ENCODE peak calls at places on chromosomes 1 and 21, in seven cellular contexts. W is dorsolateral prefrontal cortex, D is WERI-Rb-1, F is Peyer's patch, J is cardiac muscle cell, Z is AG04450, N is K562. T is an unnamed sample. For H3K27me3, the result is how much of the 10 kb centered on the place peaks cover.

GRCh38 chr1:70441392-70442035 is 30.4 kb downstream of the CTH start:
- DNase-seq in W (no peak), N (no peak), Z (no peak), F (no peak), J (no peak), D (no peak), T (no peak)

GRCh38 chr1:41586230-41586629 is 101.7 kb upstream of the EDN2 start:
- DNase-seq in J (no peak), N (no peak), W (no peak), F (no peak), Z (no peak), D (no peak), T (no peak)

GRCh38 chr21:38027901-38028300 is 111.6 kb upstream of the KCNJ6 start:
- DNase-seq in F (no peak), J (peak), W (no peak), Z (no peak), N (no peak), D (no peak), T (no peak)

GRCh38 chr21:28857720-28858119 is 135.0 kb downstream of the LTN1 start:
- DNase-seq in W (no peak), J (no peak), N (no peak), Z (no peak), F (no peak), D (no peak), T (no peak)

GRCh38 chr1:159929155-159930051 is 4.1 kb upstream of the TAGLN2 start:
- DNase-seq in W (no peak), N (peak), D (no peak), Z (no peak), F (no peak), J (no peak), T (no peak)

GRCh38 chr1:234018816-234019215 is 114.3 kb downstream of the SLC35F3 start:
- DNase-seq in D (no peak), Z (no peak), N (no peak), W (no peak), J (no peak), F (no peak), T (no peak)

GRCh38 chr21:29102791-29103257 is 27.6 kb upstream of the MAP3K7CL start:
- DNase-seq in W (no peak), N (no peak), J (no peak), D (no peak), F (no peak), Z (no peak), T (no peak)

GRCh38 chr1:161838362-161838761 is 72.2 kb downstream of the ATF6 start:
- DNase-seq in W (no peak), D (no peak), F (no peak), Z (no peak), J (no peak), N (no peak), T (no peak)

GRCh38 chr1:117147856-117148588 is 26.5 kb upstream of the TRIM45 start:
- DNase-seq in F (no peak), J (peak), W (no peak), D (no peak), N (no peak), Z (no peak), T (no peak)

GRCh38 chr1:47669081-47669585 is 231.3 kb downstream of the FOXD2 start:
- DNase-seq in N (no peak), W (no peak), F (no peak), J (no peak), Z (no peak), D (no peak), T (no peak)

GRCh38 chr1:227131193-227131592 is 187.1 kb downstream of the CDC42BPA start:
- DNase-seq in D (no peak), W (no peak), J (peak), N (no peak), Z (peak), F (no peak), T (no peak)

GRCh38 chr21:27713159-27714109 is 746.5 kb upstream of the ADAMTS5 start:
- DNase-seq in Z (no peak), J (no peak), N (no peak), F (peak), D (no peak), W (no peak), T (no peak)

GRCh38 chr1:54254055-54254454 is 54.1 kb downstream of the MRPL37 start:
- DNase-seq in F (peak), Z (no peak), J (peak), W (no peak), N (no peak), D (no peak), T (no peak)

GRCh38 chr21:25329227-25329626 is 278.1 kb downstream of the MRPL39 start:
- DNase-seq in N (no peak), W (no peak), J (peak), F (no peak), D (no peak), Z (peak), T (no peak)

GRCh38 chr1:24925082-24925779 is 4.8 kb downstream of the RUNX3 start:
- DNase-seq in D (no peak), N (no peak), J (no peak), Z (no peak), W (no peak), F (peak), T (no peak)

GRCh38 chr1:46486432-46487015 is 3.1 kb upstream of the DMBX1 start:
- DNase-seq in D (no peak), F (no peak), N (no peak), J (no peak), Z (no peak), W (no peak), T (no peak)

GRCh38 chr21:33266784-33267135 is 593 bp downstream of the IL10RB start:
- DNase-seq in W (no peak), J (no peak), N (peak), D (no peak), Z (no peak), F (peak), T (no peak)

DNA sequence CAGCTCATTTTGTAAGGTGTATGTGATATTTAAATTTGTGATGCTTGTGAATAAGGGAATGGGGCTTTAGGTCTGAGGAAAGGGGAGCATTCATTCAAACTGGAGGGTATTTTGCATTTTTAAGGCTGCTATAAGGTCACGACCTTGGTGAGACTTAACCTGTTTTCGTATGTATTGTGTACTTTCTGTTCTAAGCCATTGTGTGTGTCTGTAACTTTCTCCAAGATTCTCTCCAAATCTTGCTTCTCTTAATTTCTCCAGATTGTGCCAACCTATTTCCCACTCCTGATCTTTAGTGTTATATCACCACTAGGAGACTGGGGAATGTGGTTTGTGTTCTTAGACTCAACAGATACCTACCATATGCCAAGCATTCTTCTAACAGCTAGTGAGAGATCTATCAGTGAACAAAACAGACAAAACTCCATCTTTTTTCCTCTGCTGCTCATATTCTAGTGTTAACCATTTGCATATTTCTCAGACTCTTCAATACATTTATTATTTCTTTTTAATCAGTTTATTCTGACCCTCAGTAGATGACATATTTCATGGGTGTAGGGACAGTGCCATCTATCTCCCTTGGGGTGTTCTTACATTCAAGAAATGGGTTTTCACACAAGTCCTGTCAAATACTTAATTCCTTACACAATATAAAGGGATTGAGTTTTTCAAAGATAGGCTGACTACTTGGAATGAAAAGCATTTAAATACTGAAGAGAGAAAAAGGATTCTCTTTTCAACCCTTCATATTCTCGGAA is 27.5 kb downstream of the ATP1B1 start:
- DNase-seq in Z (no peak), J (peak), W (no peak), D (no peak), N (no peak), F (no peak), T (no peak)
- TF ChIP-seq CTCF in Z (peak), J (peak), W (peak), D (no peak), N (no peak), F (no peak), T (peak)

GRCh38 chr1:1061682-1062363 is 12.3 kb downstream of the RNF223 start:
- DNase-seq in N (peak), D (no peak), F (no peak), Z (no peak), W (no peak), J (no peak), T (no peak)
- H3K27me3 ChIP-seq in N (under half), D (under half), F (under half), Z (under half), W (under half), J (half or more), T (half or more)

DNA sequence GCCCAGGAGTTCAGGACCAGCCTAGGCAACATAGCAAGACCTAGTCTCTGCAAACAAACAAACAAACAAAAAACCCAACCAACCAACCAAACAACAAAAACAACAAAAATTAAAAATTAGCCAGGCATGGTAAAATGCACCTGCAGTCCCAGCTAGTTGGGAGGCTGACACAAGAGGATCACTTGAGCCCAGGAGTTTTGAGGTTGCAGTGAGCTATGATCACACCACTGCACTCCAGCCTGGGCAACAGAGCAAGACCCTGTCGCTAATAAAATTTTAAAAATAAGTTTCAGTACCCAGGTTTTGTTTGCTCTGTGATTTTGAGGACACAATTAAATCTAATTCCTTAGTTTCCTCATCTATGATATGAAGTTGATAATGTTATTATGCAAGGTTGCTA is 201.3 kb downstream of the SLC45A1 start:
- DNase-seq in D (no peak), J (no peak), N (no peak), F (no peak), W (no peak), Z (no peak), T (no peak)
- H3K27ac ChIP-seq in D (peak), J (no peak), N (no peak), F (no peak), W (no peak), Z (no peak), T (peak)

DNA sequence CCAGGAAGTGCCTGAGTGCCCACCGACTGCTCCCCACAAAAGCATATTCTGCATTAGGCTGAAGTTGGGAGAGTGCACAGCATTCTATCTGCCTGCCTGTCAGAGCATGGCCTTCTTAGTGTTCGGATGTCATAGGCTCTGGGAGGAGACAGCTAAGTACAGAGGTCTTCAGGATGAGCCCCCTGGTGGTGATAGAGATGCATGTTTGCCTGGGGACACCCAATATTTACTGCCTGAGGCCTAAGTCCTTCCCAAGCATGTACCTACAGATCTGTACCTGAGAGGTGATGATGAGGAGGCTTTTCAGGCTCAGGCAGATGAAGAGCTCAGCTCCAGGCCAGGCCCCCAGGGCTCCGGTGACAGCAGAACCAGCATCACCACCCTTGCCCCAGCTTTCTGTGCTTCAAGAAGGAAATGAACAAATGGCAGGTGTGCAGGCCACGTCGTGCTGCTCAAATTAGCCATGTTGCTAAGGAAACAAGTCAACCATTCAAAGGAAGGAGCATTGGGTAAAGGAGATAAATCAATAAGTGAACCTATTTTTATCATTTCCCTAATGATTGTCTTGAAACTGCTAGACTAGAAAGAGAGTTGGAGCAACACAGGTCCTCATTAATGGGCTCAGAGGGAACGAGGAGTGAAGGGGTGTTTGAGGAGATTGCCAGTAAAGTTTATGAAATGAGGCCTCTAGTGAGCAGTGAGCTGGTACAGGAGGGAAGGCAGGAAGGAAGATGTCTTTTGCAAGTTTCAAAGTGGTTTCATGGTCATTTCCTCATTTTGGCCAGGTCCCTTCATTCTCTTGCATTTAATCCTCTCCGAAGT is 21.2 kb downstream of the CACNA1E start:
- DNase-seq in F (no peak), D (peak), W (no peak), J (peak), N (peak), Z (no peak), T (no peak)
- TF ChIP-seq CTCF in F (peak), D (peak), W (peak), J (peak), N (peak), Z (peak), T (no peak)

GRCh38 chr1:7677815-7678214 is 93.3 kb upstream of the VAMP3 start:
- DNase-seq in Z (no peak), W (no peak), N (no peak), F (no peak), D (no peak), J (no peak), T (no peak)

GRCh38 chr1:7678491-7679158 is 92.5 kb upstream of the VAMP3 start:
- DNase-seq in J (no peak), N (no peak), W (no peak), D (no peak), Z (no peak), F (no peak), T (no peak)

GRCh38 chr1:7675431-7676273 is 95.4 kb upstream of the VAMP3 start:
- DNase-seq in F (no peak), Z (no peak), D (no peak), J (no peak), W (no peak), N (no peak), T (no peak)

GRCh38 chr1:7676274-7676945 is 94.7 kb upstream of the VAMP3 start:
- DNase-seq in D (no peak), Z (no peak), F (no peak), W (no peak), N (no peak), J (no peak), T (no peak)

GRCh38 chr1:7677111-7677510 is 94.0 kb upstream of the VAMP3 start:
- DNase-seq in W (no peak), F (no peak), D (no peak), N (no peak), Z (no peak), J (no peak), T (no peak)
- H3K27me3 ChIP-seq in W (under half), F (under half), D (under half), N (half or more), Z (under half), J (under half), T (under half)

GRCh38 chr1:202367200-202367742 is 18.8 kb downstream of the PPP1R12B start:
- DNase-seq in D (peak), F (no peak), Z (no peak), W (no peak), J (no peak), N (no peak), T (no peak)
- H3K27ac ChIP-seq in D (peak), F (no peak), Z (no peak), W (peak), J (peak), N (no peak), T (no peak)

GRCh38 chr1:87167157-87167810 is 161.4 kb upstream of the LMO4 start:
- DNase-seq in F (no peak), D (no peak), J (no peak), Z (no peak), N (no peak), W (no peak), T (no peak)

GRCh38 chr1:87171199-87171598 is 157.5 kb upstream of the LMO4 start:
- DNase-seq in Z (no peak), N (no peak), D (no peak), J (no peak), W (no peak), F (no peak), T (no peak)

GRCh38 chr1:87169250-87169910 is 159.3 kb upstream of the LMO4 start:
- DNase-seq in F (no peak), J (no peak), Z (no peak), D (no peak), N (no peak), W (no peak), T (no peak)

GRCh38 chr1:87170151-87170550 is 158.5 kb upstream of the LMO4 start:
- DNase-seq in D (no peak), N (no peak), F (no peak), J (peak), W (no peak), Z (no peak), T (no peak)

GRCh38 chr1:87167855-87168630 is 160.6 kb upstream of the LMO4 start:
- DNase-seq in W (no peak), Z (no peak), N (no peak), F (no peak), J (no peak), D (no peak), T (no peak)
- TF ChIP-seq CTCF in W (peak), Z (no peak), N (no peak), F (no peak), J (peak), D (peak), T (no peak)

GRCh38 chr1:38819516-38819915 is 40.1 kb downstream of the RRAGC start:
- DNase-seq in W (no peak), J (no peak), Z (no peak), N (no peak), D (no peak), F (no peak), T (no peak)

GRCh38 chr1:38817958-38818705 is 41.4 kb downstream of the RRAGC start:
- DNase-seq in W (no peak), Z (no peak), J (peak), D (peak), N (peak), F (no peak), T (no peak)

GRCh38 chr1:38818706-38819439 is 40.7 kb downstream of the RRAGC start:
- DNase-seq in F (no peak), W (no peak), N (no peak), Z (no peak), J (no peak), D (no peak), T (no peak)

GRCh38 chr1:38817267-38817957 is 42.2 kb downstream of the RRAGC start:
- DNase-seq in D (no peak), Z (no peak), N (no peak), W (no peak), J (no peak), F (no peak), T (no peak)

GRCh38 chr1:38820860-38821259 is 38.7 kb downstream of the RRAGC start:
- DNase-seq in F (no peak), J (no peak), D (no peak), Z (no peak), W (no peak), N (no peak), T (no peak)
- H3K27me3 ChIP-seq in F (under half), J (half or more), D (under half), Z (half or more), W (under half), N (under half), T (under half)